ENCODE peak calls at places on chromosomes 13 and 19, in ten cellular contexts. One of them, this sample, is unnamed.

GRCh38 chr13:112838038-112838965 is 130.7 kb upstream of the MCF2L start:
- DNase-seq in DND-41: no peak
- DNase-seq in BE2C: no peak
- DNase-seq in MM.1S: no peak
- DNase-seq in AG04449: no peak
- DNase-seq in psoas muscle: no peak
- DNase-seq in choroid plexus epithelial cell: no peak
- DNase-seq in fibroblast of mammary gland: no peak
- DNase-seq in lower leg skin: no peak
- DNase-seq in fibroblast of the aortic adventitia: no peak
- DNase-seq in this sample: no peak

GRCh38 chr19:12954150-12954962 is 2.7 kb downstream of the GADD45GIP1 start:
- DNase-seq in DND-41: no peak
- DNase-seq in BE2C: peak; percentile 25
- DNase-seq in MM.1S: peak; percentile 53
- DNase-seq in AG04449: no peak
- DNase-seq in psoas muscle: no peak
- DNase-seq in choroid plexus epithelial cell: no peak
- DNase-seq in fibroblast of mammary gland: no peak
- DNase-seq in lower leg skin: no peak
- DNase-seq in fibroblast of the aortic adventitia: no peak
- DNase-seq in this sample: no peak

GRCh38 chr13:44244288-44244687 is 129.3 kb upstream of the SERP2 start:
- DNase-seq in DND-41: peak; percentile 23
- DNase-seq in BE2C: no peak
- DNase-seq in MM.1S: no peak
- DNase-seq in AG04449: no peak
- DNase-seq in psoas muscle: no peak
- DNase-seq in choroid plexus epithelial cell: peak; percentile 80
- DNase-seq in fibroblast of mammary gland: peak; percentile 95
- DNase-seq in lower leg skin: no peak
- DNase-seq in fibroblast of the aortic adventitia: no peak
- DNase-seq in this sample: peak; percentile 90

GRCh38 chr13:30415430-30416030 is 6.8 kb upstream of the UBE2L5 start:
- DNase-seq in DND-41: no peak
- DNase-seq in BE2C: no peak
- DNase-seq in MM.1S: no peak
- DNase-seq in AG04449: no peak
- DNase-seq in psoas muscle: no peak
- DNase-seq in choroid plexus epithelial cell: no peak
- DNase-seq in fibroblast of mammary gland: no peak
- DNase-seq in lower leg skin: no peak
- DNase-seq in fibroblast of the aortic adventitia: no peak
- DNase-seq in this sample: peak; percentile 8

GRCh38 chr13:95128045-95128643 is 173.1 kb downstream of the ABCC4 start:
- DNase-seq in DND-41: no peak
- DNase-seq in BE2C: no peak
- DNase-seq in MM.1S: no peak
- DNase-seq in AG04449: no peak
- DNase-seq in psoas muscle: no peak
- DNase-seq in choroid plexus epithelial cell: no peak
- DNase-seq in fibroblast of mammary gland: no peak
- DNase-seq in lower leg skin: no peak
- DNase-seq in fibroblast of the aortic adventitia: peak; percentile 47
- DNase-seq in this sample: peak; percentile 54

GRCh38 chr19:13430790-13431582 is 75.3 kb downstream of the CACNA1A start:
- DNase-seq in DND-41: peak; percentile 64
- DNase-seq in BE2C: peak; percentile 60
- DNase-seq in MM.1S: peak; percentile 19
- DNase-seq in AG04449: no peak
- DNase-seq in psoas muscle: peak; percentile 33
- DNase-seq in choroid plexus epithelial cell: peak; percentile 50
- DNase-seq in fibroblast of mammary gland: peak; percentile 60
- DNase-seq in lower leg skin: no peak
- DNase-seq in fibroblast of the aortic adventitia: peak; percentile 51
- DNase-seq in this sample: peak; percentile 43

GRCh38 chr13:33494596-33495214 is 209.2 kb upstream of the STARD13 start:
- DNase-seq in DND-41: no peak
- DNase-seq in BE2C: no peak
- DNase-seq in MM.1S: no peak
- DNase-seq in AG04449: peak; percentile 79
- DNase-seq in psoas muscle: no peak
- DNase-seq in choroid plexus epithelial cell: peak; percentile 97
- DNase-seq in fibroblast of mammary gland: peak; percentile 90
- DNase-seq in lower leg skin: no peak
- DNase-seq in fibroblast of the aortic adventitia: peak; percentile 97
- DNase-seq in this sample: peak; percentile 93

GRCh38 chr19:18202759-18203407 is 959 bp downstream of the RAB3A start:
- DNase-seq in DND-41: no peak
- DNase-seq in BE2C: peak; percentile 34
- DNase-seq in MM.1S: peak; percentile 51
- DNase-seq in AG04449: no peak
- DNase-seq in psoas muscle: no peak
- DNase-seq in choroid plexus epithelial cell: no peak
- DNase-seq in fibroblast of mammary gland: peak; percentile 15
- DNase-seq in lower leg skin: no peak
- DNase-seq in fibroblast of the aortic adventitia: no peak
- DNase-seq in this sample: no peak

GRCh38 chr19:16153582-16154336 is 10.3 kb downstream of the HSH2D start:
- DNase-seq in DND-41: peak; percentile 27
- DNase-seq in BE2C: peak; percentile 40
- DNase-seq in MM.1S: peak; percentile 71
- DNase-seq in AG04449: no peak
- DNase-seq in psoas muscle: no peak
- DNase-seq in choroid plexus epithelial cell: no peak
- DNase-seq in fibroblast of mammary gland: no peak
- DNase-seq in lower leg skin: no peak
- DNase-seq in fibroblast of the aortic adventitia: no peak
- DNase-seq in this sample: no peak
- H3K4me3 ChIP-seq in DND-41: no peak overlapping the region
- H3K4me3 ChIP-seq in BE2C: no peak overlapping the region
- H3K4me3 ChIP-seq in MM.1S: no peak overlapping the region
- H3K4me3 ChIP-seq in AG04449: no peak overlapping the region
- H3K4me3 ChIP-seq in psoas muscle: no peak overlapping the region
- H3K4me3 ChIP-seq in choroid plexus epithelial cell: no peak overlapping the region
- H3K4me3 ChIP-seq in fibroblast of mammary gland: no peak overlapping the region
- H3K4me3 ChIP-seq in lower leg skin: no peak overlapping the region
- H3K4me3 ChIP-seq in fibroblast of the aortic adventitia: no peak overlapping the region
- H3K4me3 ChIP-seq in this sample: no peak overlapping the region

GRCh38 chr19:38250428-38250820 is 5.8 kb downstream of the PPP1R14A start:
- DNase-seq in DND-41: no peak
- DNase-seq in BE2C: no peak
- DNase-seq in MM.1S: no peak
- DNase-seq in AG04449: no peak
- DNase-seq in psoas muscle: no peak
- DNase-seq in choroid plexus epithelial cell: no peak
- DNase-seq in fibroblast of mammary gland: no peak
- DNase-seq in lower leg skin: no peak
- DNase-seq in fibroblast of the aortic adventitia: no peak
- DNase-seq in this sample: no peak

GRCh38 chr19:38248421-38248820 is 7.8 kb downstream of the PPP1R14A start:
- DNase-seq in DND-41: no peak
- DNase-seq in BE2C: no peak
- DNase-seq in MM.1S: no peak
- DNase-seq in AG04449: no peak
- DNase-seq in psoas muscle: no peak
- DNase-seq in choroid plexus epithelial cell: no peak
- DNase-seq in fibroblast of mammary gland: no peak
- DNase-seq in lower leg skin: no peak
- DNase-seq in fibroblast of the aortic adventitia: no peak
- DNase-seq in this sample: no peak

GRCh38 chr19:38247734-38248268 is 8.4 kb downstream of the PPP1R14A start:
- DNase-seq in DND-41: no peak
- DNase-seq in BE2C: no peak
- DNase-seq in MM.1S: no peak
- DNase-seq in AG04449: no peak
- DNase-seq in psoas muscle: no peak
- DNase-seq in choroid plexus epithelial cell: no peak
- DNase-seq in fibroblast of mammary gland: no peak
- DNase-seq in lower leg skin: no peak
- DNase-seq in fibroblast of the aortic adventitia: peak; percentile 94
- DNase-seq in this sample: no peak

GRCh38 chr19:38245826-38246498 is 10.2 kb downstream of the PPP1R14A start:
- DNase-seq in DND-41: no peak
- DNase-seq in BE2C: no peak
- DNase-seq in MM.1S: no peak
- DNase-seq in AG04449: no peak
- DNase-seq in psoas muscle: no peak
- DNase-seq in choroid plexus epithelial cell: peak; percentile 64
- DNase-seq in fibroblast of mammary gland: no peak
- DNase-seq in lower leg skin: no peak
- DNase-seq in fibroblast of the aortic adventitia: peak; percentile 65
- DNase-seq in this sample: no peak

DNA sequence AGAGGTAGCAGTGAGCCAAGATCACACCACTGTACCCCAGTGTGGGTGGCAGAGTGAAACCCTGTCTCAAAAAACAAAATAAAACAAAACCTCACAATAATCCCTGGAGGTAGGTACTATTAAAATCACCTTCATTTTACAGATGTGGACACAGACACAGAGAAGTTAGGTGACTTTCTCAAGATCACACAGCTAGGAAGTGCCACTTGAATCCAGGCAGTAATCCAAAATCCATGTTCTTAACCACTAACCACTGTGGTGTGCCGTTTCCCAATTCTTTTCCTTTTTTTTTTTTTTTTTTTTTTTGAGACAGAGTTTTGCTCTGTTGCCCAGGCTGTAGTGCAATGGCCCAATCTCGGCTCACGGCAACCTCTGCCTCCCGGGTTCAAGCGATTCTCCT is 9.0 kb downstream of the PPP1R14A start:
- DNase-seq in DND-41: no peak
- DNase-seq in BE2C: no peak
- DNase-seq in MM.1S: no peak
- DNase-seq in AG04449: no peak
- DNase-seq in psoas muscle: no peak
- DNase-seq in choroid plexus epithelial cell: no peak
- DNase-seq in fibroblast of mammary gland: peak; percentile 28
- DNase-seq in lower leg skin: no peak
- DNase-seq in fibroblast of the aortic adventitia: peak; percentile 59
- DNase-seq in this sample: no peak
- TF ChIP-seq CTCF in DND-41: no peak
- TF ChIP-seq CTCF in BE2C: no peak
- TF ChIP-seq CTCF in MM.1S: no peak
- TF ChIP-seq CTCF in AG04449: no peak
- TF ChIP-seq CTCF in psoas muscle: no peak
- TF ChIP-seq CTCF in choroid plexus epithelial cell: no peak
- TF ChIP-seq CTCF in fibroblast of mammary gland: no peak
- TF ChIP-seq CTCF in lower leg skin: no peak
- TF ChIP-seq CTCF in fibroblast of the aortic adventitia: no peak
- TF ChIP-seq CTCF in this sample: no peak

GRCh38 chr19:3056454-3057016 is 5.8 kb downstream of the TLE5 start:
- DNase-seq in DND-41: no peak
- DNase-seq in BE2C: no peak
- DNase-seq in MM.1S: no peak
- DNase-seq in AG04449: no peak
- DNase-seq in psoas muscle: no peak
- DNase-seq in choroid plexus epithelial cell: no peak
- DNase-seq in fibroblast of mammary gland: no peak
- DNase-seq in lower leg skin: no peak
- DNase-seq in fibroblast of the aortic adventitia: no peak
- DNase-seq in this sample: no peak
- H3K4me3 ChIP-seq in DND-41: no peak overlapping the region
- H3K4me3 ChIP-seq in BE2C: no peak overlapping the region
- H3K4me3 ChIP-seq in MM.1S: no peak overlapping the region
- H3K4me3 ChIP-seq in AG04449: no peak overlapping the region
- H3K4me3 ChIP-seq in psoas muscle: peak overlapping the region; percentile 30
- H3K4me3 ChIP-seq in choroid plexus epithelial cell: no peak overlapping the region
- H3K4me3 ChIP-seq in fibroblast of mammary gland: no peak overlapping the region
- H3K4me3 ChIP-seq in lower leg skin: no peak overlapping the region
- H3K4me3 ChIP-seq in fibroblast of the aortic adventitia: no peak overlapping the region
- H3K4me3 ChIP-seq in this sample: no peak overlapping the region

GRCh38 chr13:40777957-40778235 is 6.9 kb upstream of the MRPS31 start:
- DNase-seq in DND-41: no peak
- DNase-seq in BE2C: no peak
- DNase-seq in MM.1S: no peak
- DNase-seq in AG04449: no peak
- DNase-seq in psoas muscle: no peak
- DNase-seq in choroid plexus epithelial cell: peak; percentile 6
- DNase-seq in fibroblast of mammary gland: no peak
- DNase-seq in lower leg skin: no peak
- DNase-seq in fibroblast of the aortic adventitia: no peak
- DNase-seq in this sample: no peak

GRCh38 chr13:40776681-40777165 is 5.7 kb upstream of the MRPS31 start:
- DNase-seq in DND-41: peak; percentile 82
- DNase-seq in BE2C: no peak
- DNase-seq in MM.1S: no peak
- DNase-seq in AG04449: no peak
- DNase-seq in psoas muscle: no peak
- DNase-seq in choroid plexus epithelial cell: peak; percentile 68
- DNase-seq in fibroblast of mammary gland: peak; percentile 27
- DNase-seq in lower leg skin: no peak
- DNase-seq in fibroblast of the aortic adventitia: no peak
- DNase-seq in this sample: peak; percentile 40

GRCh38 chr13:40776232-40776631 is 5.2 kb upstream of the MRPS31 start:
- DNase-seq in DND-41: peak; percentile 27
- DNase-seq in BE2C: no peak
- DNase-seq in MM.1S: no peak
- DNase-seq in AG04449: no peak
- DNase-seq in psoas muscle: no peak
- DNase-seq in choroid plexus epithelial cell: no peak
- DNase-seq in fibroblast of mammary gland: no peak
- DNase-seq in lower leg skin: no peak
- DNase-seq in fibroblast of the aortic adventitia: no peak
- DNase-seq in this sample: no peak

GRCh38 chr13:40779049-40779448 is 8.1 kb upstream of the MRPS31 start:
- DNase-seq in DND-41: no peak
- DNase-seq in BE2C: no peak
- DNase-seq in MM.1S: no peak
- DNase-seq in AG04449: no peak
- DNase-seq in psoas muscle: no peak
- DNase-seq in choroid plexus epithelial cell: no peak
- DNase-seq in fibroblast of mammary gland: no peak
- DNase-seq in lower leg skin: no peak
- DNase-seq in fibroblast of the aortic adventitia: no peak
- DNase-seq in this sample: no peak

DNA sequence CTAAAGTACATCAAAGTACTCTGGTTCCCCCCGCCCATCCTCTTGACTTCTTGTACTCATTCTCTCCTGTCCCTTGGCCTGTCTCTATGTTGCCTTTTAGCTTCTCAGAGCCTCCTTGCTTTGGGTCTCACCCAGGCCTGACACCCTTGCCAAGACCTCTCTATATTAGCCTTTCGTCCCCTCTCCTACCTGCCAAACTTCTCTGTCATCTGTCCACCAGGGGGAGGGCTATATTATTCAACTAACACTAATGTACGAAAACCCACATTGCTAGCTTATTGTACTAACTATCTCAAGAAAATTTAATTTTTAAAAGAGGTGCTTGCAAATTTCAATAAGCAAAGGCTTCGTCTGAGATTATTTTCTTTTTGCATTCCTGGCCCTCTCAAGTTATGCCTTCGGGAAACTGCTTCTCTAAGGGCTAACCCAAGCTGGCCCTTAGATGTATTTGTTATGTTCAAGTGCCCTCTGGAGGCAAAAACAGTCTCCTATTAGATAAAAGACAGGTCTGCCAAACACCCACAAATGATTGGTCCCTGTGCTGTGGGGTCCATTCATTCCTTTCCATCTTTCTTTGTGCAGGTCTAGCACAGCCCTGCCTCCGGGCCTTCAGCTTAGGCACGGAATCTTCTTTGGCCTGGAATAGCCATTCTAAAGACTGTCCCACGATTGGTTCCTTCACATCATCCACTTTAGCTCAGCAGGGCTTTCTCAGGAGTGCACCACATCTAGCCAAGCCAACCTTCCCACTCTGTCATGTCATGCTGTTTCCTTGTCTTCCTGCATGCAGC is 6.4 kb upstream of the MRPS31 start:
- DNase-seq in DND-41: peak; percentile 49
- DNase-seq in BE2C: peak; percentile 58
- DNase-seq in MM.1S: peak; percentile 40
- DNase-seq in AG04449: no peak
- DNase-seq in psoas muscle: no peak
- DNase-seq in choroid plexus epithelial cell: peak; percentile 71
- DNase-seq in fibroblast of mammary gland: peak; percentile 57
- DNase-seq in lower leg skin: no peak
- DNase-seq in fibroblast of the aortic adventitia: peak; percentile 68
- DNase-seq in this sample: peak; percentile 65
- TF ChIP-seq CTCF in DND-41: peak; percentile 64
- TF ChIP-seq CTCF in BE2C: peak; percentile 78
- TF ChIP-seq CTCF in MM.1S: peak; percentile 50
- TF ChIP-seq CTCF in AG04449: peak; percentile 33
- TF ChIP-seq CTCF in psoas muscle: peak; percentile 69
- TF ChIP-seq CTCF in choroid plexus epithelial cell: peak; percentile 56
- TF ChIP-seq CTCF in fibroblast of mammary gland: peak; percentile 46
- TF ChIP-seq CTCF in lower leg skin: no peak
- TF ChIP-seq CTCF in fibroblast of the aortic adventitia: peak; percentile 59
- TF ChIP-seq CTCF in this sample: peak; percentile 54